ENCODE peak calls at places on chromosomes 11 and 22, in four cellular contexts. Y, O, D and H are unnamed samples.
A peak's percentile ranks its signal among the peaks of the same experiment; 100 is the strongest.

GRCh38 chr22:50581031-50581949 is 1.4 kb downstream of the CHKB start:
- DNase-seq in D (no peak), Y (no peak), O (no peak), H (no peak)

GRCh38 chr11:2434506-2435255 is 9.6 kb downstream of the TRPM5 start:
- DNase-seq in D (no peak), Y (no peak), O (no peak), H (no peak)

GRCh38 chr22:49565516-49565855 is 262.2 kb downstream of the BRD1 start:
- DNase-seq in D (no peak), Y (no peak), O (no peak), H (no peak)

GRCh38 chr22:25358421-25359170 is 139.2 kb downstream of the CRYBB2 start:
- DNase-seq in Y (no peak), O (no peak), D (no peak), H (no peak)

GRCh38 chr11:27390959-27391326 is 27.9 kb upstream of the CCDC34 start:
- DNase-seq in O (no peak), D (no peak), Y (no peak), H (no peak)

GRCh38 chr11:131674051-131674755 is 303.8 kb downstream of the NTM start:
- DNase-seq in O (peak; percentile 76), Y (no peak), D (peak; percentile 63), H (peak; percentile 56)

GRCh38 chr11:2384723-2385041 is 7.6 kb downstream of the CD81 start:
- DNase-seq in D (no peak), O (no peak), Y (no peak), H (no peak)

GRCh38 chr22:49393526-49393925 is 434.1 kb downstream of the BRD1 start:
- DNase-seq in D (peak; percentile 37), O (no peak), Y (no peak), H (no peak)

GRCh38 chr11:44943118-44943517 is 7.6 kb downstream of the TP53I11 start:
- DNase-seq in O (no peak), Y (no peak), D (no peak), H (no peak)